ENCODE peak calls at places on chromosome 2, in five cellular contexts. Z is D341Med, E is fibroblast of lung, F is SIG-M5, G is KG1. J is an unnamed sample.

GRCh38 chr2:111071480-111072143 is 49.1 kb upstream of the BCL2L11 start:
- DNase-seq in F (no peak), G (no peak), Z (no peak), E (peak), J (peak)

GRCh38 chr2:134782792-134783191 is 55.6 kb upstream of the ACMSD start:
- DNase-seq in G (no peak), F (no peak), Z (peak), E (peak), J (no peak)

GRCh38 chr2:240991378-240992263 is 6.8 kb upstream of the SNED1 start:
- DNase-seq in F (no peak), G (no peak), E (peak), Z (no peak), J (peak)

GRCh38 chr2:233915133-233915532 is 2.0 kb upstream of the TRPM8 start:
- DNase-seq in F (no peak), G (no peak), E (no peak), Z (peak), J (no peak)

GRCh38 chr2:172239944-172240590 is 137.4 kb upstream of the DLX2 start:
- DNase-seq in F (no peak), G (no peak), E (no peak), Z (no peak), J (no peak)

GRCh38 chr2:72828840-72829507 is 3.1 kb upstream of the EXOC6B start:
- DNase-seq in Z (no peak), F (no peak), G (no peak), E (peak), J (no peak)

GRCh38 chr2:83953661-83954060 is 505.4 kb downstream of the SUCLG1 start:
- DNase-seq in F (no peak), E (no peak), Z (no peak), G (no peak), J (no peak)

GRCh38 chr2:5976626-5977025 is 284.4 kb downstream of the SOX11 start:
- DNase-seq in Z (no peak), G (no peak), E (no peak), F (no peak), J (no peak)

GRCh38 chr2:195319112-195319460 is 337.9 kb upstream of the SLC39A10 start:
- DNase-seq in E (peak), Z (no peak), G (no peak), F (no peak), J (peak)

GRCh38 chr2:228657807-228658402 is 476.4 kb upstream of the SPHKAP start:
- DNase-seq in G (no peak), Z (peak), F (no peak), E (peak), J (no peak)

GRCh38 chr2:27020337-27020948 is 12.3 kb upstream of the TMEM214 start:
- DNase-seq in Z (no peak), E (peak), F (no peak), G (no peak), J (no peak)

GRCh38 chr2:95346738-95347671 is 49.9 kb downstream of the KCNIP3 start:
- DNase-seq in F (no peak), G (no peak), Z (peak), E (peak), J (no peak)

GRCh38 chr2:219171231-219171651 is 1.4 kb upstream of the SLC23A3 start:
- DNase-seq in Z (peak), E (peak), F (no peak), G (peak), J (no peak)

GRCh38 chr2:196586511-196586991 is 53.0 kb upstream of the CCDC150 start:
- DNase-seq in F (no peak), E (peak), Z (no peak), G (no peak), J (peak)

GRCh38 chr2:17545680-17546613 is 5.5 kb downstream of the VSNL1 start:
- DNase-seq in G (no peak), Z (no peak), F (no peak), E (no peak), J (no peak)

GRCh38 chr2:68824831-68825230 is 46.4 kb downstream of the BMP10 start:
- DNase-seq in E (peak), G (no peak), F (no peak), Z (no peak), J (no peak)

GRCh38 chr2:54680397-54681032 is 42.9 kb upstream of the EML6 start:
- DNase-seq in Z (no peak), E (no peak), F (no peak), G (no peak), J (no peak)

GRCh38 chr2:227939271-227940027 is 68.0 kb downstream of the DAW1 start:
- DNase-seq in E (peak), F (no peak), G (no peak), Z (peak), J (no peak)

GRCh38 chr2:164932377-164932776 is 22.9 kb downstream of the SLC38A11 start:
- DNase-seq in F (no peak), Z (no peak), E (no peak), G (no peak), J (no peak)

GRCh38 chr2:40844353-40845277 is 392.7 kb upstream of the SLC8A1 start:
- DNase-seq in Z (peak), E (peak), G (no peak), F (no peak), J (no peak)

GRCh38 chr2:200705305-200705985 is 106.3 kb upstream of the BZW1 start:
- DNase-seq in Z (peak), F (no peak), G (no peak), E (peak), J (no peak)

GRCh38 chr2:72925328-72925943 is 8.1 kb downstream of the EMX1 start:
- DNase-seq in G (no peak), F (no peak), E (no peak), Z (peak), J (no peak)

GRCh38 chr2:164920430-164920829 is 34.9 kb downstream of the SLC38A11 start:
- DNase-seq in F (no peak), G (no peak), E (peak), Z (no peak), J (peak)

J was measured in non-pigmented ciliary epithelial cell.